ENCODE peak calls at places on chromosome 14, in seven cellular contexts. P, W, M, B, A, C and O are unnamed samples.

GRCh38 chr14:39440975-39441374 is 8.7 kb upstream of the FBXO33 start:
- DNase-seq in W (no peak), P (no peak), A (no peak), M (no peak), C (no peak), B (no peak), O (no peak)

GRCh38 chr14:97021571-97022171 is 224.5 kb downstream of the VRK1 start:
- DNase-seq in A (no peak), B (no peak), M (peak; percentile 19), P (no peak), C (no peak), W (no peak), O (no peak)

GRCh38 chr14:82725188-82725587 is 1191.5 kb upstream of the SEL1L start:
- DNase-seq in A (no peak), P (no peak), B (no peak), C (no peak), W (no peak), M (no peak), O (no peak)

GRCh38 chr14:79613625-79614024 is 597.7 kb downstream of the DIO2 start:
- DNase-seq in C (no peak), W (no peak), B (no peak), P (no peak), A (no peak), M (no peak), O (no peak)

GRCh38 chr14:68403191-68403781 is 389.6 kb downstream of the ZFP36L1 start:
- DNase-seq in C (no peak), B (no peak), W (no peak), P (no peak), A (no peak), M (no peak), O (no peak)

GRCh38 chr14:20690848-20691640 is 2.5 kb downstream of the ANG start:
- DNase-seq in P (peak; percentile 42), M (peak; percentile 82), B (peak; percentile 27), C (no peak), A (peak; percentile 65), W (no peak), O (no peak)

GRCh38 chr14:29601559-29602109 is 326.0 kb downstream of the PRKD1 start:
- DNase-seq in A (no peak), P (no peak), W (no peak), C (no peak), M (no peak), B (no peak), O (no peak)

GRCh38 chr14:97266653-97267052 is 469.5 kb downstream of the VRK1 start:
- DNase-seq in W (no peak), A (no peak), C (no peak), B (no peak), P (no peak), M (peak; percentile 52), O (no peak)

GRCh38 chr14:22469541-22470303 is 119.3 kb downstream of the DAD1 start:
- DNase-seq in P (no peak), M (no peak), B (no peak), A (no peak), C (no peak), W (no peak), O (no peak)

GRCh38 chr14:103206023-103206481 is 82.8 kb downstream of the TNFAIP2 start:
- DNase-seq in C (peak; percentile 44), P (no peak), A (no peak), B (peak; percentile 62), M (no peak), W (no peak), O (no peak)

GRCh38 chr14:23447634-23448353 is 12.3 kb upstream of the MYH7 start:
- DNase-seq in C (no peak), W (no peak), B (no peak), A (no peak), P (no peak), M (peak; percentile 65), O (no peak)

GRCh38 chr14:96224480-96225096 is 19.9 kb downstream of the BDKRB2 start:
- DNase-seq in A (peak; percentile 48), P (no peak), B (no peak), M (no peak), W (peak; percentile 40), C (no peak), O (peak; percentile 60)

GRCh38 chr14:64723691-64724577 is 19.7 kb downstream of the PLEKHG3 start:
- DNase-seq in M (peak; percentile 77), A (peak; percentile 85), B (no peak), C (no peak), P (no peak), W (peak; percentile 50), O (peak; percentile 80)

GRCh38 chr14:37559386-37559785 is 35.7 kb downstream of the FOXA1 start:
- DNase-seq in B (no peak), P (no peak), C (no peak), W (no peak), A (no peak), M (no peak), O (no peak)

GRCh38 chr14:52333823-52334657 is 19.9 kb downstream of the PTGER2 start:
- DNase-seq in C (no peak), P (no peak), A (no peak), B (no peak), W (no peak), M (no peak), O (no peak)

GRCh38 chr14:78921856-78922255 is 751.7 kb downstream of the NRXN3 start:
- DNase-seq in P (no peak), M (no peak), C (no peak), W (no peak), A (no peak), B (no peak), O (no peak)

GRCh38 chr14:92539419-92539818 is 25.8 kb downstream of the RIN3 start:
- DNase-seq in C (no peak), A (no peak), B (no peak), W (no peak), P (no peak), M (no peak), O (no peak)

GRCh38 chr14:87935895-87936294 is 57.1 kb downstream of the GALC start:
- DNase-seq in M (no peak), P (no peak), W (no peak), B (no peak), A (no peak), C (no peak), O (no peak)

GRCh38 chr14:73125169-73125588 is 11.1 kb upstream of the PSEN1 start:
- DNase-seq in C (no peak), A (no peak), B (no peak), P (no peak), M (no peak), W (no peak), O (no peak)

GRCh38 chr14:105979446-105979845 is 453.1 kb downstream of the TMEM121 start:
- DNase-seq in W (no peak), C (no peak), B (no peak), P (no peak), M (no peak), A (no peak), O (no peak)

GRCh38 chr14:105980224-105980623 is 453.8 kb downstream of the TMEM121 start:
- DNase-seq in P (no peak), W (no peak), C (no peak), A (no peak), M (no peak), B (no peak), O (peak; percentile 45)

GRCh38 chr14:105978618-105979295 is 452.4 kb downstream of the TMEM121 start:
- DNase-seq in A (no peak), C (no peak), M (no peak), B (no peak), W (no peak), P (no peak), O (no peak)

GRCh38 chr14:105971593-105972500 is 445.5 kb downstream of the TMEM121 start:
- DNase-seq in P (no peak), B (no peak), W (no peak), M (no peak), C (no peak), A (no peak), O (no peak)

GRCh38 chr14:105974902-105975301 is 448.5 kb downstream of the TMEM121 start:
- DNase-seq in W (no peak), A (no peak), C (no peak), B (no peak), P (no peak), M (no peak), O (peak; percentile 84)
- TF ChIP-seq CTCF in W (peak; percentile 31), A (no peak), C (no peak), B (peak; percentile 27), P (peak; percentile 22), M (no peak), O (no peak)

GRCh38 chr14:35046751-35047536 is 872 bp downstream of the FAM177A1 start:
- DNase-seq in P (no peak), M (peak; percentile 75), B (no peak), A (no peak), C (no peak), W (no peak), O (peak; percentile 54)

GRCh38 chr14:35050652-35051051 is 4.6 kb downstream of the FAM177A1 start:
- DNase-seq in W (no peak), C (no peak), A (no peak), B (no peak), P (peak; percentile 27), M (peak; percentile 19), O (no peak)

GRCh38 chr14:35046048-35046750 is at the start of gene FAM177A1:
- DNase-seq in C (peak; percentile 99), M (peak; percentile 99), A (peak; percentile 98), B (peak; percentile 98), P (peak; percentile 99), W (peak; percentile 100), O (peak; percentile 97)

GRCh38 chr14:35045798-35046047 is 349 bp upstream of the FAM177A1 start:
- DNase-seq in C (no peak), P (no peak), B (no peak), M (no peak), W (no peak), A (no peak), O (no peak)

GRCh38 chr14:35047961-35048513 is 2.0 kb downstream of the FAM177A1 start:
- DNase-seq in C (no peak), P (no peak), W (no peak), A (no peak), B (no peak), M (no peak), O (no peak)
- H3K4me3 ChIP-seq in C (peak overlapping the region; percentile 95), P (peak overlapping the region; percentile 89), W (peak overlapping the region; percentile 91), A (no peak overlapping the region), B (no peak overlapping the region), M (peak overlapping the region; percentile 74), O (no peak overlapping the region)

DNA sequence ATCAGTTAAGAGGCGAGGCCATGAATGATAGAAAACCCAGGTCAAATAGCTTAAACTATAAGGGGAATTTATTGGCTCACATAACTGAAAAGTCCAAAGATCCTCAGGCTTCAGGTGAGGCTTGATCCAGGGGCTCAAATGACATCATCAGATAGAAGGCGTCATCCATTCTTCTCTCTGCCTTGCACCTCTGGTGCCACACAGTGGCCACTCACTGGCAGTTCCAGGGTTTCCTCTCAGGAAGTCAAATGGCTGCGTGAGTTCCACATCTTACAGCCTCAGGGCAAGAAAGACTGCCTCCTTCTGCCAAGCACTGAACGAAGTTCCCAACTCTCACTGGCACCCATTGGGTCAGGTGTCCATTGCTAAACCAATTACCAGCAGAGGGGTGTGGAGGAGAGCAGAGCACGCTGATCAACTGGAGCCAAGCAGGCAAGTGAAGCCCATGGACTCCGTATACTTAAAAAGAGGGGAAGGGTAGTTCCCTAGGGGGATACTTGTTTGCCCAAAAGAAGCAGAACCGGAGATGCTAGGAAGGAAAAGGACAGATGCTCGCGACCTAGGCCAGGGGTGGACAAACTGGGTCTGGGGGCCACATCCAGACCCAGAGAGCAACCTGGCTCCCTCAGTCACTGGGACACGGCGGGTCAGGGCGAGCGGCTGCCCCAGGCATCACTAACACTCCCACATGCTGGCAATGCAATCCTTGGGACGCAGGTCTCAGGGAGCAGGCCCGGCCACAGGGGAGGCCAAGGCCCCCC is 69.3 kb downstream of the SERPINA3 start:
- DNase-seq in P (no peak), C (no peak), M (peak; percentile 47), W (peak; percentile 56), B (no peak), A (peak; percentile 64), O (no peak)
- TF ChIP-seq CTCF in P (peak; percentile 16), C (peak; percentile 32), M (peak; percentile 35), W (peak; percentile 27), B (no peak), A (peak; percentile 79), O (no peak)

GRCh38 chr14:44370727-44371126 is 136.4 kb downstream of the FSCB start:
- DNase-seq in C (no peak), A (no peak), P (no peak), M (no peak), B (no peak), W (no peak), O (no peak)
- H3K4me3 ChIP-seq in C (no peak overlapping the region), A (no peak overlapping the region), P (no peak overlapping the region), M (no peak overlapping the region), B (no peak overlapping the region), W (no peak overlapping the region), O (no peak overlapping the region)